ENCODE peak calls at places on chromosomes 1 and 21, in nine cellular contexts. W, K, B, O, V, U, G, I and Y are unnamed samples.

GRCh38 chr1:43885311-43885801 is 48.2 kb upstream of the ARTN start:
- DNase-seq in U (no peak), I (no peak), O (peak), K (peak), V (no peak), G (no peak), B (no peak), W (no peak), Y (no peak)

GRCh38 chr1:20588634-20589225 is at the start of gene CDA:
- DNase-seq in I (no peak), U (no peak), O (peak), W (no peak), B (peak), G (no peak), V (no peak), K (no peak), Y (peak)

GRCh38 chr1:168379110-168379860 is 98.6 kb downstream of the TBX19 start:
- DNase-seq in U (no peak), K (no peak), V (no peak), O (peak), I (no peak), W (no peak), G (no peak), B (no peak), Y (peak)

GRCh38 chr1:35452086-35452485 is 105.1 kb downstream of the KIAA0319L start:
- DNase-seq in G (no peak), I (no peak), V (peak), B (peak), U (no peak), O (peak), W (no peak), K (no peak), Y (no peak)

GRCh38 chr1:109910123-109910962 is at the start of gene CSF1:
- DNase-seq in I (peak), V (peak), W (peak), G (peak), K (peak), U (peak), B (peak), O (no peak), Y (peak)

GRCh38 chr21:45846373-45847160 is 135.0 kb upstream of the COL6A1 start:
- DNase-seq in V (peak), G (no peak), U (no peak), B (peak), W (no peak), I (no peak), O (no peak), K (no peak), Y (no peak)

GRCh38 chr1:29975036-29975694 is 738.8 kb downstream of the PTPRU start:
- DNase-seq in I (no peak), W (no peak), K (no peak), U (no peak), B (no peak), G (no peak), O (peak), V (peak), Y (no peak)

GRCh38 chr1:206449566-206449965 is 20.7 kb upstream of the IKBKE start:
- DNase-seq in K (no peak), I (no peak), W (no peak), G (no peak), B (no peak), O (no peak), V (no peak), U (no peak), Y (no peak)

GRCh38 chr21:33070921-33071877 is 1.3 kb downstream of the OLIG1 start:
- DNase-seq in B (no peak), O (peak), G (peak), U (no peak), I (no peak), W (no peak), K (peak), V (no peak), Y (no peak)

GRCh38 chr1:7335224-7335879 is 435.7 kb upstream of the VAMP3 start:
- DNase-seq in B (no peak), O (peak), U (no peak), I (no peak), W (no peak), G (no peak), K (peak), V (no peak), Y (no peak)

GRCh38 chr1:40226187-40226586 is 21.6 kb upstream of the TMCO2 start:
- DNase-seq in U (no peak), I (no peak), O (no peak), G (no peak), B (no peak), W (no peak), V (no peak), K (no peak), Y (no peak)

GRCh38 chr1:164137273-164137947 is 421.6 kb upstream of the PBX1 start:
- DNase-seq in V (no peak), G (no peak), U (no peak), I (no peak), W (no peak), O (no peak), K (peak), B (no peak), Y (no peak)